ENCODE peak calls at places on chromosomes 1 and 21, in nine cellular contexts. One of them, this sample, is unnamed.

GRCh38 chr1:18485227-18485626 is 4.5 kb downstream of the KLHDC7A start:
- ATAC-seq in left lung: no peak
- ATAC-seq in activated CD8-positive, alpha-beta memory T cell treated with anti-CD3 and anti-CD28 coated beads, Interleukin-2, amount 10 ng/mL, durations not matched to agents 7 days and 5 days: no peak
- ATAC-seq in lower lobe of right lung: no peak
- ATAC-seq in heart right ventricle: no peak
- ATAC-seq in GM23338: no peak
- ATAC-seq in left colon: no peak
- ATAC-seq in natural killer cell: no peak
- ATAC-seq in RWPE2: no peak
- ATAC-seq in this sample: no peak

GRCh38 chr1:43861985-43862735 is 71.4 kb upstream of the ARTN start:
- ATAC-seq in GM23338: no peak
- ATAC-seq in heart right ventricle: peak; percentile 75
- ATAC-seq in left lung: no peak
- ATAC-seq in left colon: no peak
- ATAC-seq in lower lobe of right lung: no peak
- ATAC-seq in natural killer cell: no peak
- ATAC-seq in RWPE2: no peak
- ATAC-seq in activated CD8-positive, alpha-beta memory T cell treated with anti-CD3 and anti-CD28 coated beads, Interleukin-2, amount 10 ng/mL, durations not matched to agents 7 days and 5 days: no peak
- ATAC-seq in this sample: no peak

GRCh38 chr1:226371049-226371694 is 36.7 kb downstream of the PARP1 start:
- ATAC-seq in left colon: no peak
- ATAC-seq in natural killer cell: no peak
- ATAC-seq in GM23338: no peak
- ATAC-seq in heart right ventricle: peak; percentile 51
- ATAC-seq in RWPE2: no peak
- ATAC-seq in left lung: no peak
- ATAC-seq in lower lobe of right lung: no peak
- ATAC-seq in activated CD8-positive, alpha-beta memory T cell treated with anti-CD3 and anti-CD28 coated beads, Interleukin-2, amount 10 ng/mL, durations not matched to agents 7 days and 5 days: no peak
- ATAC-seq in this sample: no peak

GRCh38 chr1:81670286-81670685 is 130.4 kb upstream of the ADGRL2 start:
- ATAC-seq in GM23338: no peak
- ATAC-seq in RWPE2: peak; percentile 83
- ATAC-seq in left colon: peak; percentile 87
- ATAC-seq in activated CD8-positive, alpha-beta memory T cell treated with anti-CD3 and anti-CD28 coated beads, Interleukin-2, amount 10 ng/mL, durations not matched to agents 7 days and 5 days: no peak
- ATAC-seq in left lung: peak; percentile 98
- ATAC-seq in lower lobe of right lung: peak; percentile 89
- ATAC-seq in natural killer cell: no peak
- ATAC-seq in heart right ventricle: peak; percentile 98
- ATAC-seq in this sample: peak; percentile 91

GRCh38 chr1:12184008-12184681 is 17.4 kb downstream of the TNFRSF1B start:
- ATAC-seq in natural killer cell: peak; percentile 36
- ATAC-seq in lower lobe of right lung: peak; percentile 76
- ATAC-seq in RWPE2: no peak
- ATAC-seq in left colon: peak; percentile 33
- ATAC-seq in GM23338: peak; percentile 23
- ATAC-seq in left lung: peak; percentile 68
- ATAC-seq in heart right ventricle: peak; percentile 91
- ATAC-seq in activated CD8-positive, alpha-beta memory T cell treated with anti-CD3 and anti-CD28 coated beads, Interleukin-2, amount 10 ng/mL, durations not matched to agents 7 days and 5 days: no peak
- ATAC-seq in this sample: peak; percentile 57

GRCh38 chr1:63230722-63231121 is 91.6 kb upstream of the FOXD3 start:
- ATAC-seq in left colon: no peak
- ATAC-seq in lower lobe of right lung: no peak
- ATAC-seq in GM23338: no peak
- ATAC-seq in RWPE2: no peak
- ATAC-seq in natural killer cell: no peak
- ATAC-seq in activated CD8-positive, alpha-beta memory T cell treated with anti-CD3 and anti-CD28 coated beads, Interleukin-2, amount 10 ng/mL, durations not matched to agents 7 days and 5 days: no peak
- ATAC-seq in heart right ventricle: no peak
- ATAC-seq in left lung: no peak
- ATAC-seq in this sample: no peak

GRCh38 chr1:37691497-37692077 is 729 bp upstream of the CDCA8 start:
- ATAC-seq in RWPE2: peak; percentile 24
- ATAC-seq in left lung: peak; percentile 27
- ATAC-seq in natural killer cell: peak; percentile 1
- ATAC-seq in left colon: peak; percentile 29
- ATAC-seq in activated CD8-positive, alpha-beta memory T cell treated with anti-CD3 and anti-CD28 coated beads, Interleukin-2, amount 10 ng/mL, durations not matched to agents 7 days and 5 days: peak; percentile 4
- ATAC-seq in GM23338: peak; percentile 10
- ATAC-seq in heart right ventricle: peak; percentile 12
- ATAC-seq in lower lobe of right lung: peak; percentile 47
- ATAC-seq in this sample: peak; percentile 29

GRCh38 chr1:207181838-207182237 is 77.8 kb downstream of the C4BPA start:
- ATAC-seq in left lung: peak; percentile 52
- ATAC-seq in natural killer cell: no peak
- ATAC-seq in RWPE2: peak; percentile 36
- ATAC-seq in left colon: no peak
- ATAC-seq in GM23338: no peak
- ATAC-seq in heart right ventricle: no peak
- ATAC-seq in activated CD8-positive, alpha-beta memory T cell treated with anti-CD3 and anti-CD28 coated beads, Interleukin-2, amount 10 ng/mL, durations not matched to agents 7 days and 5 days: no peak
- ATAC-seq in lower lobe of right lung: no peak
- ATAC-seq in this sample: peak; percentile 37

GRCh38 chr1:64941466-64942117 is 24.8 kb downstream of the JAK1 start:
- ATAC-seq in activated CD8-positive, alpha-beta memory T cell treated with anti-CD3 and anti-CD28 coated beads, Interleukin-2, amount 10 ng/mL, durations not matched to agents 7 days and 5 days: no peak
- ATAC-seq in RWPE2: no peak
- ATAC-seq in natural killer cell: no peak
- ATAC-seq in heart right ventricle: peak; percentile 40
- ATAC-seq in lower lobe of right lung: no peak
- ATAC-seq in GM23338: peak; percentile 68
- ATAC-seq in left lung: no peak
- ATAC-seq in left colon: no peak
- ATAC-seq in this sample: no peak

GRCh38 chr1:243786546-243786945 is 63.5 kb downstream of the AKT3 start:
- ATAC-seq in left colon: no peak
- ATAC-seq in left lung: no peak
- ATAC-seq in natural killer cell: no peak
- ATAC-seq in RWPE2: no peak
- ATAC-seq in activated CD8-positive, alpha-beta memory T cell treated with anti-CD3 and anti-CD28 coated beads, Interleukin-2, amount 10 ng/mL, durations not matched to agents 7 days and 5 days: no peak
- ATAC-seq in lower lobe of right lung: no peak
- ATAC-seq in GM23338: no peak
- ATAC-seq in heart right ventricle: no peak
- ATAC-seq in this sample: no peak

GRCh38 chr1:16183157-16183556 is 27.3 kb upstream of the EPHA2 start:
- ATAC-seq in activated CD8-positive, alpha-beta memory T cell treated with anti-CD3 and anti-CD28 coated beads, Interleukin-2, amount 10 ng/mL, durations not matched to agents 7 days and 5 days: no peak
- ATAC-seq in heart right ventricle: no peak
- ATAC-seq in RWPE2: peak; percentile 62
- ATAC-seq in left colon: no peak
- ATAC-seq in natural killer cell: no peak
- ATAC-seq in GM23338: no peak
- ATAC-seq in left lung: peak; percentile 60
- ATAC-seq in lower lobe of right lung: peak; percentile 83
- ATAC-seq in this sample: peak; percentile 65

GRCh38 chr1:154759196-154759595 is 110.9 kb downstream of the KCNN3 start:
- ATAC-seq in RWPE2: no peak
- ATAC-seq in left colon: no peak
- ATAC-seq in lower lobe of right lung: no peak
- ATAC-seq in activated CD8-positive, alpha-beta memory T cell treated with anti-CD3 and anti-CD28 coated beads, Interleukin-2, amount 10 ng/mL, durations not matched to agents 7 days and 5 days: peak; percentile 57
- ATAC-seq in GM23338: no peak
- ATAC-seq in left lung: no peak
- ATAC-seq in heart right ventricle: peak; percentile 41
- ATAC-seq in natural killer cell: no peak
- ATAC-seq in this sample: peak; percentile 20

GRCh38 chr1:200786792-200787191 is 48.1 kb downstream of the CAMSAP2 start:
- ATAC-seq in heart right ventricle: peak; percentile 64
- ATAC-seq in activated CD8-positive, alpha-beta memory T cell treated with anti-CD3 and anti-CD28 coated beads, Interleukin-2, amount 10 ng/mL, durations not matched to agents 7 days and 5 days: no peak
- ATAC-seq in GM23338: no peak
- ATAC-seq in lower lobe of right lung: no peak
- ATAC-seq in natural killer cell: no peak
- ATAC-seq in left lung: no peak
- ATAC-seq in left colon: no peak
- ATAC-seq in RWPE2: no peak
- ATAC-seq in this sample: no peak

GRCh38 chr1:57026942-57027341 is 61.1 kb upstream of the C8B start:
- ATAC-seq in activated CD8-positive, alpha-beta memory T cell treated with anti-CD3 and anti-CD28 coated beads, Interleukin-2, amount 10 ng/mL, durations not matched to agents 7 days and 5 days: no peak
- ATAC-seq in left colon: no peak
- ATAC-seq in lower lobe of right lung: no peak
- ATAC-seq in natural killer cell: no peak
- ATAC-seq in heart right ventricle: peak; percentile 92
- ATAC-seq in GM23338: no peak
- ATAC-seq in left lung: peak; percentile 41
- ATAC-seq in RWPE2: no peak
- ATAC-seq in this sample: no peak

GRCh38 chr1:162366149-162366548 is 10.5 kb downstream of the SPATA46 start:
- ATAC-seq in GM23338: no peak
- ATAC-seq in left colon: no peak
- ATAC-seq in left lung: no peak
- ATAC-seq in heart right ventricle: no peak
- ATAC-seq in natural killer cell: no peak
- ATAC-seq in lower lobe of right lung: no peak
- ATAC-seq in activated CD8-positive, alpha-beta memory T cell treated with anti-CD3 and anti-CD28 coated beads, Interleukin-2, amount 10 ng/mL, durations not matched to agents 7 days and 5 days: no peak
- ATAC-seq in RWPE2: no peak
- ATAC-seq in this sample: no peak

GRCh38 chr1:40711465-40712404 is 20.2 kb downstream of the NFYC start:
- ATAC-seq in lower lobe of right lung: peak; percentile 27
- ATAC-seq in left colon: peak; percentile 20
- ATAC-seq in heart right ventricle: peak; percentile 40
- ATAC-seq in GM23338: no peak
- ATAC-seq in natural killer cell: no peak
- ATAC-seq in left lung: peak; percentile 45
- ATAC-seq in RWPE2: peak; percentile 61
- ATAC-seq in activated CD8-positive, alpha-beta memory T cell treated with anti-CD3 and anti-CD28 coated beads, Interleukin-2, amount 10 ng/mL, durations not matched to agents 7 days and 5 days: no peak
- ATAC-seq in this sample: peak; percentile 65

GRCh38 chr1:97630968-97631367 is 289.9 kb downstream of the DPYD start:
- ATAC-seq in activated CD8-positive, alpha-beta memory T cell treated with anti-CD3 and anti-CD28 coated beads, Interleukin-2, amount 10 ng/mL, durations not matched to agents 7 days and 5 days: no peak
- ATAC-seq in left lung: no peak
- ATAC-seq in natural killer cell: no peak
- ATAC-seq in left colon: no peak
- ATAC-seq in RWPE2: no peak
- ATAC-seq in heart right ventricle: peak; percentile 37
- ATAC-seq in GM23338: no peak
- ATAC-seq in lower lobe of right lung: no peak
- ATAC-seq in this sample: no peak

GRCh38 chr21:33255404-33255803 is 10.8 kb upstream of the IL10RB start:
- ATAC-seq in GM23338: no peak
- ATAC-seq in RWPE2: no peak
- ATAC-seq in natural killer cell: no peak
- ATAC-seq in heart right ventricle: no peak
- ATAC-seq in left colon: no peak
- ATAC-seq in activated CD8-positive, alpha-beta memory T cell treated with anti-CD3 and anti-CD28 coated beads, Interleukin-2, amount 10 ng/mL, durations not matched to agents 7 days and 5 days: no peak
- ATAC-seq in left lung: no peak
- ATAC-seq in lower lobe of right lung: no peak
- ATAC-seq in this sample: no peak

GRCh38 chr1:80646053-80646452 is 1154.7 kb upstream of the ADGRL2 start:
- ATAC-seq in GM23338: no peak
- ATAC-seq in heart right ventricle: no peak
- ATAC-seq in lower lobe of right lung: no peak
- ATAC-seq in left colon: no peak
- ATAC-seq in RWPE2: no peak
- ATAC-seq in left lung: peak; percentile 38
- ATAC-seq in natural killer cell: no peak
- ATAC-seq in activated CD8-positive, alpha-beta memory T cell treated with anti-CD3 and anti-CD28 coated beads, Interleukin-2, amount 10 ng/mL, durations not matched to agents 7 days and 5 days: no peak
- ATAC-seq in this sample: no peak

GRCh38 chr1:220914283-220915116 is 35.3 kb downstream of the HLX start:
- ATAC-seq in lower lobe of right lung: peak; percentile 46
- ATAC-seq in natural killer cell: no peak
- ATAC-seq in heart right ventricle: no peak
- ATAC-seq in RWPE2: no peak
- ATAC-seq in activated CD8-positive, alpha-beta memory T cell treated with anti-CD3 and anti-CD28 coated beads, Interleukin-2, amount 10 ng/mL, durations not matched to agents 7 days and 5 days: no peak
- ATAC-seq in GM23338: peak; percentile 58
- ATAC-seq in left lung: peak; percentile 44
- ATAC-seq in left colon: no peak
- ATAC-seq in this sample: no peak

GRCh38 chr1:97417661-97418060 is 503.2 kb downstream of the DPYD start:
- ATAC-seq in left lung: no peak
- ATAC-seq in natural killer cell: no peak
- ATAC-seq in lower lobe of right lung: no peak
- ATAC-seq in activated CD8-positive, alpha-beta memory T cell treated with anti-CD3 and anti-CD28 coated beads, Interleukin-2, amount 10 ng/mL, durations not matched to agents 7 days and 5 days: no peak
- ATAC-seq in heart right ventricle: no peak
- ATAC-seq in left colon: no peak
- ATAC-seq in RWPE2: no peak
- ATAC-seq in GM23338: no peak
- ATAC-seq in this sample: no peak

GRCh38 chr1:23899070-23899469 is 14.1 kb downstream of the CNR2 start:
- ATAC-seq in heart right ventricle: no peak
- ATAC-seq in RWPE2: no peak
- ATAC-seq in GM23338: no peak
- ATAC-seq in lower lobe of right lung: no peak
- ATAC-seq in activated CD8-positive, alpha-beta memory T cell treated with anti-CD3 and anti-CD28 coated beads, Interleukin-2, amount 10 ng/mL, durations not matched to agents 7 days and 5 days: peak; percentile 45
- ATAC-seq in natural killer cell: peak; percentile 53
- ATAC-seq in left colon: no peak
- ATAC-seq in left lung: no peak
- ATAC-seq in this sample: no peak

GRCh38 chr1:156062189-156062588 is 1.2 kb downstream of the RAB25 start:
- ATAC-seq in lower lobe of right lung: peak; percentile 25
- ATAC-seq in RWPE2: peak; percentile 64
- ATAC-seq in heart right ventricle: no peak
- ATAC-seq in GM23338: no peak
- ATAC-seq in natural killer cell: no peak
- ATAC-seq in left lung: peak; percentile 42
- ATAC-seq in left colon: peak; percentile 63
- ATAC-seq in activated CD8-positive, alpha-beta memory T cell treated with anti-CD3 and anti-CD28 coated beads, Interleukin-2, amount 10 ng/mL, durations not matched to agents 7 days and 5 days: no peak
- ATAC-seq in this sample: peak; percentile 79

GRCh38 chr1:173403996-173404395 is 73.1 kb upstream of the PRDX6 start:
- ATAC-seq in GM23338: no peak
- ATAC-seq in lower lobe of right lung: no peak
- ATAC-seq in left lung: no peak
- ATAC-seq in activated CD8-positive, alpha-beta memory T cell treated with anti-CD3 and anti-CD28 coated beads, Interleukin-2, amount 10 ng/mL, durations not matched to agents 7 days and 5 days: no peak
- ATAC-seq in heart right ventricle: no peak
- ATAC-seq in RWPE2: no peak
- ATAC-seq in natural killer cell: no peak
- ATAC-seq in left colon: no peak
- ATAC-seq in this sample: no peak

GRCh38 chr1:161351482-161351881 is 16.2 kb downstream of the CFAP126 start:
- ATAC-seq in lower lobe of right lung: no peak
- ATAC-seq in heart right ventricle: no peak
- ATAC-seq in left lung: peak; percentile 54
- ATAC-seq in natural killer cell: no peak
- ATAC-seq in RWPE2: no peak
- ATAC-seq in activated CD8-positive, alpha-beta memory T cell treated with anti-CD3 and anti-CD28 coated beads, Interleukin-2, amount 10 ng/mL, durations not matched to agents 7 days and 5 days: peak; percentile 82
- ATAC-seq in GM23338: no peak
- ATAC-seq in left colon: no peak
- ATAC-seq in this sample: no peak

GRCh38 chr21:34640858-34641257 is 25.9 kb upstream of the RCAN1 start:
- ATAC-seq in RWPE2: peak; percentile 65
- ATAC-seq in natural killer cell: no peak
- ATAC-seq in left colon: no peak
- ATAC-seq in activated CD8-positive, alpha-beta memory T cell treated with anti-CD3 and anti-CD28 coated beads, Interleukin-2, amount 10 ng/mL, durations not matched to agents 7 days and 5 days: no peak
- ATAC-seq in heart right ventricle: no peak
- ATAC-seq in lower lobe of right lung: no peak
- ATAC-seq in GM23338: no peak
- ATAC-seq in left lung: peak; percentile 41
- ATAC-seq in this sample: peak; percentile 26

GRCh38 chr1:172766462-172766861 is 107.6 kb downstream of the FASLG start:
- ATAC-seq in natural killer cell: no peak
- ATAC-seq in activated CD8-positive, alpha-beta memory T cell treated with anti-CD3 and anti-CD28 coated beads, Interleukin-2, amount 10 ng/mL, durations not matched to agents 7 days and 5 days: no peak
- ATAC-seq in GM23338: no peak
- ATAC-seq in lower lobe of right lung: peak; percentile 48
- ATAC-seq in left colon: no peak
- ATAC-seq in heart right ventricle: peak; percentile 82
- ATAC-seq in left lung: peak; percentile 78
- ATAC-seq in RWPE2: no peak
- ATAC-seq in this sample: no peak

GRCh38 chr1:119790481-119791198 is 20.6 kb downstream of the REG4 start:
- ATAC-seq in heart right ventricle: no peak
- ATAC-seq in natural killer cell: no peak
- ATAC-seq in GM23338: no peak
- ATAC-seq in left lung: no peak
- ATAC-seq in activated CD8-positive, alpha-beta memory T cell treated with anti-CD3 and anti-CD28 coated beads, Interleukin-2, amount 10 ng/mL, durations not matched to agents 7 days and 5 days: no peak
- ATAC-seq in RWPE2: no peak
- ATAC-seq in left colon: peak; percentile 74
- ATAC-seq in lower lobe of right lung: no peak
- ATAC-seq in this sample: peak; percentile 89

GRCh38 chr1:167661527-167662436 is 31.8 kb downstream of the RCSD1 start:
- ATAC-seq in left lung: no peak
- ATAC-seq in left colon: no peak
- ATAC-seq in RWPE2: peak; percentile 70
- ATAC-seq in natural killer cell: no peak
- ATAC-seq in GM23338: no peak
- ATAC-seq in lower lobe of right lung: no peak
- ATAC-seq in activated CD8-positive, alpha-beta memory T cell treated with anti-CD3 and anti-CD28 coated beads, Interleukin-2, amount 10 ng/mL, durations not matched to agents 7 days and 5 days: no peak
- ATAC-seq in heart right ventricle: no peak
- ATAC-seq in this sample: peak; percentile 37